ENCODE peak calls at places on chromosomes 2 and 18, in ten cellular contexts. S is kidney epithelial cell, Z is fibroblast of the aortic adventitia, C is cardiac muscle cell, V is stomach, P is SK-N-SH, N is coronary artery, L is adrenal gland, G is fibroblast of pulmonary artery, F is SJCRH30. D is an unnamed sample.

GRCh38 chr2:9205963-9206948 is at the start of gene ASAP2:
- DNase-seq in Z (peak), C (peak), S (no peak), L (peak), V (peak), P (peak), G (peak), F (peak), N (no peak), D (peak)

GRCh38 chr18:76524900-76525698 is 30.1 kb upstream of the ZNF516 start:
- DNase-seq in G (peak), N (no peak), L (no peak), S (peak), F (no peak), C (peak), Z (peak), P (peak), V (no peak), D (no peak)

GRCh38 chr18:76984193-76985155 is 148.1 kb downstream of the MBP start:
- DNase-seq in P (no peak), F (no peak), S (no peak), G (no peak), V (no peak), Z (no peak), N (peak), L (no peak), C (no peak), D (no peak)

GRCh38 chr2:232541195-232541960 is 1.9 kb downstream of the CHRNG start:
- DNase-seq in Z (no peak), S (no peak), L (no peak), V (peak), P (peak), F (no peak), N (peak), G (no peak), C (no peak), D (no peak)

GRCh38 chr2:73963385-73964120 is 21.2 kb upstream of the TET3 start:
- DNase-seq in S (no peak), P (no peak), C (peak), Z (no peak), N (no peak), G (no peak), V (no peak), F (no peak), L (no peak), D (no peak)

GRCh38 chr2:99543247-99543646 is 53.4 kb upstream of the REV1 start:
- DNase-seq in P (no peak), F (no peak), C (no peak), Z (no peak), G (no peak), L (no peak), S (no peak), V (no peak), N (no peak), D (no peak)

GRCh38 chr2:109377976-109378375 is 235.8 kb downstream of the SEPTIN10 start:
- DNase-seq in N (peak), C (no peak), Z (no peak), V (peak), F (no peak), S (no peak), P (no peak), L (peak), G (no peak), D (no peak)

GRCh38 chr18:46155652-46156051 is 51.5 kb downstream of the HAUS1 start:
- DNase-seq in F (no peak), N (no peak), C (peak), V (no peak), L (no peak), P (no peak), G (peak), S (peak), Z (peak), D (no peak)

GRCh38 chr2:236571161-236571560 is 1.5 kb downstream of the ACKR3 start:
- DNase-seq in F (peak), N (peak), L (no peak), C (no peak), P (no peak), S (no peak), V (no peak), Z (no peak), G (no peak), D (no peak)

GRCh38 chr2:166862582-166863132 is 25.6 kb upstream of the XIRP2 start:
- DNase-seq in F (no peak), S (no peak), V (no peak), C (no peak), G (no peak), P (no peak), L (no peak), N (no peak), Z (no peak), D (no peak)

GRCh38 chr2:209663149-209663548 is 108.5 kb upstream of the UNC80 start:
- DNase-seq in S (peak), P (peak), G (peak), C (peak), L (peak), F (peak), V (no peak), Z (peak), N (no peak), D (peak)

GRCh38 chr18:77107218-77107815 is 25.3 kb downstream of the MBP start:
- DNase-seq in S (no peak), G (peak), P (no peak), V (no peak), L (peak), C (peak), N (no peak), F (no peak), Z (peak), D (no peak)

GRCh38 chr2:231632559-231633142 is 40.0 kb downstream of the TEX44 start:
- DNase-seq in G (peak), F (no peak), L (no peak), V (no peak), Z (peak), P (no peak), C (peak), S (no peak), N (no peak), D (no peak)

GRCh38 chr2:179622635-179623034 is 238.8 kb downstream of the ZNF385B start:
- DNase-seq in L (no peak), N (no peak), F (no peak), C (no peak), S (no peak), P (no peak), V (no peak), Z (no peak), G (no peak), D (no peak)

GRCh38 chr2:10301946-10302478 is 692 bp upstream of the HPCAL1 start:
- DNase-seq in V (no peak), P (no peak), G (no peak), F (no peak), L (no peak), S (no peak), N (no peak), Z (no peak), C (no peak), D (no peak)

GRCh38 chr2:10297950-10298349 is 4.8 kb upstream of the HPCAL1 start:
- DNase-seq in P (peak), L (peak), N (no peak), V (peak), C (peak), G (peak), Z (peak), F (peak), S (no peak), D (peak)

GRCh38 chr2:10302479-10303173 is at the start of gene HPCAL1:
- DNase-seq in C (peak), S (no peak), L (peak), V (peak), F (peak), P (peak), N (peak), G (peak), Z (peak), D (peak)

GRCh38 chr2:10300997-10301945 is 1.4 kb upstream of the HPCAL1 start:
- DNase-seq in V (no peak), L (no peak), N (no peak), P (no peak), F (no peak), C (no peak), Z (no peak), G (no peak), S (no peak), D (no peak)

GRCh38 chr2:10300328-10300920 is 2.3 kb upstream of the HPCAL1 start:
- DNase-seq in F (no peak), G (no peak), C (no peak), L (no peak), S (no peak), P (no peak), V (no peak), N (no peak), Z (no peak), D (no peak)
- H3K4me3 ChIP-seq in F (no peak), G (no peak), C (no peak), L (no peak), S (no peak), P (no peak), V (no peak), N (no peak), Z (no peak), D (no peak)

GRCh38 chr2:105102001-105102400 is 64.1 kb downstream of the MRPS9 start:
- DNase-seq in Z (no peak), F (no peak), S (no peak), L (no peak), C (no peak), G (no peak), V (no peak), N (no peak), P (no peak), D (no peak)
- H3K4me3 ChIP-seq in Z (no peak), F (no peak), S (no peak), L (no peak), C (no peak), G (no peak), V (no peak), N (no peak), P (no peak), D (no peak)

DNA sequence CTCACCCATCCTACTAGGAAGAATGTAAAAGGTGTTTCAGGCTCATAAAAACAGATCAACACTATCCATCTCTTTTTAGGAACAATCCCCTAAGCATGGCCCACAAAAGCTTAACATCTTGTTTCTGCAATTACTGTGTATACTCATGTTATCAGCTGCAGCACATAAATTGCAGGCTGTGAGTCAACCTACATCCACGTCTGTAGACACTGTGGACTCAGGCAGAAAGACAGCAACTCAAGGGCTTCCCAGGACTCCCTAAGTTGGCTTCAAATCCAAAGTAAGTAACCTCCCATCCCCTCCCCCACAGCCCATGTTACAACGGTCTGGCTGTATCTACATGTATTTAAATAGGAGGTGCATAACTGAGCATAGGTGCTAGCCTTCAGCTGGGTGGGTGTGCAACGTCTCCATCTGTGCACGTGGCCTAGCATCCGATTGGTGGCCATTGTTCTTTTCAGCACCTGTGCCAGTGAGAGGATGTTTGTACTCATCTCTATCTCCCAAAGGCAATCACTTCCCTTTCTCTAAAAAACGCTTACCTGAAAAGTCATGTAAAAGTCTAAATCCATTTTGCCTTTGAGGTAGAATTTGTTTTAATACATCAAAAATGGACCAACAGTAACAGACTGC is 30.0 kb downstream of the UXS1 start:
- DNase-seq in C (peak), S (no peak), N (no peak), L (no peak), P (no peak), G (peak), V (no peak), Z (peak), F (no peak), D (no peak)
- H3K4me3 ChIP-seq in C (no peak), S (no peak), N (no peak), L (no peak), P (no peak), G (no peak), V (no peak), Z (no peak), F (no peak), D (no peak)

GRCh38 chr2:40485319-40485718 is 33.4 kb upstream of the SLC8A1 start:
- DNase-seq in P (no peak), L (no peak), C (no peak), N (no peak), V (no peak), F (no peak), Z (no peak), G (no peak), S (no peak), D (no peak)

GRCh38 chr2:40487592-40487991 is 35.7 kb upstream of the SLC8A1 start:
- DNase-seq in N (no peak), V (no peak), F (no peak), S (peak), C (peak), L (peak), P (no peak), Z (no peak), G (peak), D (no peak)

GRCh38 chr2:40488101-40488598 is 36.3 kb upstream of the SLC8A1 start:
- DNase-seq in N (no peak), F (no peak), C (peak), S (peak), P (peak), Z (peak), G (peak), L (no peak), V (no peak), D (peak)

GRCh38 chr2:40489678-40489960 is 37.7 kb upstream of the SLC8A1 start:
- DNase-seq in Z (no peak), P (no peak), F (no peak), N (no peak), L (no peak), C (no peak), V (no peak), G (no peak), S (no peak), D (no peak)

GRCh38 chr2:40488927-40489677 is 37.2 kb upstream of the SLC8A1 start:
- DNase-seq in Z (peak), G (peak), S (no peak), L (no peak), C (peak), N (no peak), V (no peak), F (no peak), P (no peak), D (no peak)
- H3K4me3 ChIP-seq in Z (no peak), G (peak), S (no peak), L (no peak), C (no peak), N (peak), V (peak), F (no peak), P (no peak), D (no peak)

GRCh38 chr2:29921560-29921915 is at the start of gene ALK:
- DNase-seq in V (peak), N (no peak), C (peak), P (peak), Z (peak), F (peak), G (peak), S (peak), L (peak), D (peak)

GRCh38 chr2:29916571-29916970 is 4.8 kb downstream of the ALK start:
- DNase-seq in C (no peak), P (peak), Z (no peak), F (no peak), N (no peak), L (no peak), G (no peak), V (no peak), S (no peak), D (no peak)

GRCh38 chr2:29923110-29923721 is 1.8 kb upstream of the ALK start:
- DNase-seq in G (peak), L (peak), S (peak), N (no peak), F (peak), Z (peak), C (peak), P (peak), V (peak), D (peak)

GRCh38 chr2:29920130-29920577 is 1.2 kb downstream of the ALK start:
- DNase-seq in F (peak), S (peak), P (no peak), C (peak), N (no peak), G (peak), Z (peak), L (no peak), V (peak), D (peak)

GRCh38 chr2:29920631-29921559 is 491 bp downstream of the ALK start:
- DNase-seq in S (no peak), G (no peak), F (peak), C (peak), L (peak), V (no peak), Z (peak), P (peak), N (no peak), D (no peak)
- H3K4me3 ChIP-seq in S (peak), G (no peak), F (peak), C (peak), L (no peak), V (peak), Z (no peak), P (peak), N (peak), D (no peak)

DNA sequence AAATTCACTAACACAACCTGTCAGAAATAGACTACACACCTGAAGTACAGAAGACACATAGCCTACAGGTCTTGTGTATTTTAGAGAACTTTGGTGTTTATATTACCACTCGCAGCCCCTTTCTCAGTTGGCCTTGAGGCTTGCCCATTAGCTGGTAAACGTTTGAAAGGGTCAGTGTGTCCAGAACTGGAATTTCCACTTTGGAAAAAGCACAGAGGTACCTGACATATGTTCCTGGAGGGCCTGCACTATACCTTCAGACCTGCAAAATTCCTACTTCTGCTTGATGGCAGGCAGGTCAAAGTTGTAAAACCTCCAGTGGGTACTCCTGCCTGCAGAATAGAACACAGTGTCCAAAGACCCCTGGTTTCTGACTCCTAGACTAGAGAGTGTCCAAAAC is 3.0 kb downstream of the KCTD1 start:
- DNase-seq in L (no peak), F (no peak), G (no peak), P (no peak), Z (no peak), V (no peak), S (no peak), C (no peak), N (no peak), D (no peak)
- H3K4me3 ChIP-seq in L (no peak), F (no peak), G (no peak), P (peak), Z (no peak), V (no peak), S (peak), C (peak), N (peak), D (no peak)

GRCh38 chr2:218271865-218272530 is 1.7 kb downstream of the PNKD start:
- DNase-seq in S (no peak), L (no peak), N (no peak), G (no peak), V (no peak), P (no peak), Z (no peak), F (no peak), C (no peak), D (no peak)
- H3K4me3 ChIP-seq in S (no peak), L (no peak), N (peak), G (no peak), V (no peak), P (no peak), Z (peak), F (no peak), C (peak), D (no peak)

GRCh38 chr2:127217470-127218325 is 2.4 kb downstream of the CYP27C1 start:
- DNase-seq in G (no peak), C (no peak), P (no peak), N (no peak), S (peak), F (no peak), V (no peak), Z (no peak), L (no peak), D (peak)
- H3K4me3 ChIP-seq in G (no peak), C (no peak), P (no peak), N (no peak), S (no peak), F (no peak), V (no peak), Z (no peak), L (no peak), D (no peak)

GRCh38 chr2:1236596-1236995 is 176.7 kb upstream of the TPO start:
- DNase-seq in P (no peak), S (no peak), G (no peak), Z (no peak), N (no peak), L (no peak), F (no peak), V (no peak), C (no peak), D (no peak)

GRCh38 chr2:1234731-1235308 is 178.4 kb upstream of the TPO start:
- DNase-seq in S (peak), Z (no peak), F (no peak), L (no peak), N (no peak), P (no peak), V (no peak), C (no peak), G (peak), D (no peak)

GRCh38 chr2:1237785-1238184 is 175.5 kb upstream of the TPO start:
- DNase-seq in G (no peak), Z (no peak), V (no peak), C (no peak), P (no peak), N (no peak), F (no peak), L (no peak), S (no peak), D (no peak)

GRCh38 chr2:1233280-1233679 is 180.0 kb upstream of the TPO start:
- DNase-seq in L (no peak), C (no peak), V (no peak), F (no peak), P (peak), Z (no peak), S (no peak), G (no peak), N (no peak), D (no peak)

GRCh38 chr2:1238571-1239138 is 174.6 kb upstream of the TPO start:
- DNase-seq in P (no peak), V (no peak), N (no peak), F (no peak), Z (no peak), G (no peak), L (no peak), C (no peak), S (no peak), D (no peak)
- H3K4me3 ChIP-seq in P (no peak), V (no peak), N (no peak), F (no peak), Z (no peak), G (no peak), L (no peak), C (no peak), S (no peak), D (no peak)

D was measured in endothelial cell of umbilical vein.